ENCODE peak calls at places on chromosomes 16 and 17, in six cellular contexts. One of them, this sample, is unnamed.

GRCh38 chr16:637081-638018 is 1.2 kb upstream of the METTL26 start:
- DNase-seq in HEK293T: peak; percentile 96
- DNase-seq in GM12864: no peak
- DNase-seq in Ammon's horn: peak; percentile 65
- DNase-seq in hepatic stellate cell: peak; percentile 99
- DNase-seq in GM12865: peak; percentile 95
- DNase-seq in this sample: peak; percentile 91

GRCh38 chr16:78289844-78290277 is 190.4 kb downstream of the WWOX start:
- DNase-seq in HEK293T: peak; percentile 49
- DNase-seq in GM12864: no peak
- DNase-seq in Ammon's horn: no peak
- DNase-seq in hepatic stellate cell: no peak
- DNase-seq in GM12865: no peak
- DNase-seq in this sample: no peak

GRCh38 chr16:11105038-11105903 is 150.7 kb downstream of the SOCS1 start:
- DNase-seq in HEK293T: no peak
- DNase-seq in GM12864: peak; percentile 72
- DNase-seq in Ammon's horn: peak; percentile 30
- DNase-seq in hepatic stellate cell: peak; percentile 77
- DNase-seq in GM12865: peak; percentile 89
- DNase-seq in this sample: no peak

GRCh38 chr17:73719588-73720071 is 75.4 kb upstream of the SDK2 start:
- DNase-seq in HEK293T: no peak
- DNase-seq in GM12864: no peak
- DNase-seq in Ammon's horn: peak; percentile 92
- DNase-seq in hepatic stellate cell: no peak
- DNase-seq in GM12865: no peak
- DNase-seq in this sample: no peak

GRCh38 chr17:16872836-16873653 is 98.9 kb downstream of the TNFRSF13B start:
- DNase-seq in HEK293T: peak; percentile 77
- DNase-seq in GM12864: no peak
- DNase-seq in Ammon's horn: no peak
- DNase-seq in hepatic stellate cell: peak; percentile 35
- DNase-seq in GM12865: peak; percentile 51
- DNase-seq in this sample: peak; percentile 9

GRCh38 chr17:73566905-73567782 is 77.1 kb downstream of the SDK2 start:
- DNase-seq in HEK293T: no peak
- DNase-seq in GM12864: no peak
- DNase-seq in Ammon's horn: no peak
- DNase-seq in hepatic stellate cell: no peak
- DNase-seq in GM12865: peak; percentile 15
- DNase-seq in this sample: no peak

GRCh38 chr17:63529711-63530556 is 6.8 kb downstream of the KCNH6 start:
- DNase-seq in HEK293T: no peak
- DNase-seq in GM12864: no peak
- DNase-seq in Ammon's horn: no peak
- DNase-seq in hepatic stellate cell: no peak
- DNase-seq in GM12865: no peak
- DNase-seq in this sample: no peak

GRCh38 chr17:83064732-83065659 is 14.4 kb upstream of the METRNL start:
- DNase-seq in HEK293T: no peak
- DNase-seq in GM12864: no peak
- DNase-seq in Ammon's horn: no peak
- DNase-seq in hepatic stellate cell: no peak
- DNase-seq in GM12865: no peak
- DNase-seq in this sample: peak; percentile 86

GRCh38 chr17:43908111-43908721 is 880 bp upstream of the MPP2 start:
- DNase-seq in HEK293T: peak; percentile 80
- DNase-seq in GM12864: no peak
- DNase-seq in Ammon's horn: peak; percentile 91
- DNase-seq in hepatic stellate cell: peak; percentile 84
- DNase-seq in GM12865: peak; percentile 31
- DNase-seq in this sample: no peak

GRCh38 chr16:89586218-89586617 is 10.7 kb downstream of the CPNE7 start:
- DNase-seq in HEK293T: no peak
- DNase-seq in GM12864: no peak
- DNase-seq in Ammon's horn: no peak
- DNase-seq in hepatic stellate cell: no peak
- DNase-seq in GM12865: no peak
- DNase-seq in this sample: no peak

GRCh38 chr16:50280932-50281331 is 14.6 kb downstream of the ADCY7 start:
- DNase-seq in HEK293T: no peak
- DNase-seq in GM12864: no peak
- DNase-seq in Ammon's horn: no peak
- DNase-seq in hepatic stellate cell: no peak
- DNase-seq in GM12865: no peak
- DNase-seq in this sample: no peak

GRCh38 chr16:47657977-47658376 is 196.8 kb downstream of the PHKB start:
- DNase-seq in HEK293T: no peak
- DNase-seq in GM12864: no peak
- DNase-seq in Ammon's horn: no peak
- DNase-seq in hepatic stellate cell: no peak
- DNase-seq in GM12865: no peak
- DNase-seq in this sample: no peak

GRCh38 chr16:13866073-13866472 is 53.9 kb upstream of the ERCC4 start:
- DNase-seq in HEK293T: peak; percentile 78
- DNase-seq in GM12864: peak; percentile 7
- DNase-seq in Ammon's horn: peak; percentile 49
- DNase-seq in hepatic stellate cell: peak; percentile 54
- DNase-seq in GM12865: peak; percentile 80
- DNase-seq in this sample: peak; percentile 73

GRCh38 chr16:17133851-17134250 is 336.9 kb downstream of the XYLT1 start:
- DNase-seq in HEK293T: no peak
- DNase-seq in GM12864: no peak
- DNase-seq in Ammon's horn: no peak
- DNase-seq in hepatic stellate cell: no peak
- DNase-seq in GM12865: no peak
- DNase-seq in this sample: no peak

GRCh38 chr17:48513653-48514482 is 16.9 kb downstream of the HOXB1 start:
- DNase-seq in HEK293T: no peak
- DNase-seq in GM12864: no peak
- DNase-seq in Ammon's horn: no peak
- DNase-seq in hepatic stellate cell: no peak
- DNase-seq in GM12865: peak; percentile 52
- DNase-seq in this sample: no peak

GRCh38 chr17:19551148-19551547 is 17.5 kb downstream of the SLC47A1 start:
- DNase-seq in HEK293T: no peak
- DNase-seq in GM12864: no peak
- DNase-seq in Ammon's horn: no peak
- DNase-seq in hepatic stellate cell: no peak
- DNase-seq in GM12865: no peak
- DNase-seq in this sample: no peak

GRCh38 chr16:86922311-86922710 is 344.0 kb downstream of the FOXL1 start:
- DNase-seq in HEK293T: no peak
- DNase-seq in GM12864: no peak
- DNase-seq in Ammon's horn: no peak
- DNase-seq in hepatic stellate cell: no peak
- DNase-seq in GM12865: no peak
- DNase-seq in this sample: no peak

GRCh38 chr17:81429813-81430510 is 34.7 kb downstream of the BAHCC1 start:
- DNase-seq in HEK293T: no peak
- DNase-seq in GM12864: no peak
- DNase-seq in Ammon's horn: peak; percentile 48
- DNase-seq in hepatic stellate cell: no peak
- DNase-seq in GM12865: no peak
- DNase-seq in this sample: no peak

GRCh38 chr16:23944381-23944780 is 108.6 kb downstream of the PRKCB start:
- DNase-seq in HEK293T: no peak
- DNase-seq in GM12864: no peak
- DNase-seq in Ammon's horn: no peak
- DNase-seq in hepatic stellate cell: no peak
- DNase-seq in GM12865: no peak
- DNase-seq in this sample: no peak

GRCh38 chr17:48058393-48059124 is 10.4 kb downstream of the NFE2L1 start:
- DNase-seq in HEK293T: no peak
- DNase-seq in GM12864: no peak
- DNase-seq in Ammon's horn: no peak
- DNase-seq in hepatic stellate cell: no peak
- DNase-seq in GM12865: no peak
- DNase-seq in this sample: no peak